ENCODE peak calls at places on chromosomes 4 and X, in ten cellular contexts. W, X, B, I, D, H, U, N, M and C are unnamed samples.

GRCh38 chr4:73608677-73609594 is 11.3 kb downstream of the RASSF6 start:
- DNase-seq in W (no peak), X (no peak), B (no peak), I (no peak), D (no peak), H (no peak), U (peak; percentile 30), N (no peak), M (no peak), C (no peak)

GRCh38 chr4:77845929-77846328 is 16.7 kb upstream of the MRPL1 start:
- DNase-seq in W (no peak), X (no peak), B (no peak), I (no peak), D (no peak), H (no peak), U (no peak), N (no peak), M (no peak), C (no peak)

GRCh38 chrX:56800801-56801200 is 71.8 kb downstream of the NBDY start:
- DNase-seq in W (no peak), X (no peak), B (peak; percentile 13), I (peak; percentile 24), D (peak; percentile 20), H (peak; percentile 17), U (no peak), N (no peak), M (peak; percentile 33), C (peak; percentile 54)

GRCh38 chrX:123909498-123909897 is 49.6 kb downstream of the XIAP start:
- DNase-seq in W (no peak), X (no peak), B (no peak), I (no peak), D (no peak), H (no peak), U (no peak), N (no peak), M (no peak), C (no peak)

GRCh38 chr4:8373973-8374545 is 66.5 kb downstream of the ACOX3 start:
- DNase-seq in W (no peak), X (no peak), B (no peak), I (no peak), D (no peak), H (no peak), U (no peak), N (no peak), M (no peak), C (no peak)

GRCh38 chr4:164023214-164023613 is 528.7 kb downstream of the TMA16 start:
- DNase-seq in W (no peak), X (no peak), B (no peak), I (no peak), D (no peak), H (peak; percentile 0), U (no peak), N (no peak), M (no peak), C (no peak)

GRCh38 chrX:46180258-46180687 is 364.9 kb downstream of the ZNF674 start:
- DNase-seq in W (no peak), X (no peak), B (no peak), I (no peak), D (no peak), H (no peak), U (peak; percentile 93), N (peak; percentile 82), M (no peak), C (no peak)

GRCh38 chrX:50003927-50004326 is 81.5 kb downstream of the CLCN5 start:
- DNase-seq in W (no peak), X (no peak), B (no peak), I (no peak), D (no peak), H (no peak), U (no peak), N (no peak), M (no peak), C (no peak)

GRCh38 chr4:138494931-138495330 is 252.8 kb upstream of the SLC7A11 start:
- DNase-seq in W (no peak), X (no peak), B (no peak), I (no peak), D (no peak), H (peak; percentile 61), U (peak; percentile 20), N (no peak), M (peak; percentile 13), C (no peak)

GRCh38 chrX:108307408-108308085 is 130.7 kb downstream of the COL4A6 start:
- DNase-seq in W (no peak), X (no peak), B (no peak), I (no peak), D (no peak), H (no peak), U (no peak), N (no peak), M (peak; percentile 64), C (no peak)

GRCh38 chr4:141455651-141456050 is 180.7 kb upstream of the IL15 start:
- DNase-seq in W (no peak), X (no peak), B (no peak), I (no peak), D (no peak), H (no peak), U (no peak), N (no peak), M (no peak), C (no peak)

GRCh38 chr4:97525236-97525635 is 618.0 kb downstream of the STPG2 start:
- DNase-seq in W (no peak), X (no peak), B (no peak), I (no peak), D (no peak), H (no peak), U (peak; percentile 47), N (no peak), M (no peak), C (no peak)

GRCh38 chrX:79259073-79259689 is 108.0 kb downstream of the ITM2A start:
- DNase-seq in W (no peak), X (no peak), B (no peak), I (no peak), D (peak; percentile 13), H (no peak), U (no peak), N (no peak), M (no peak), C (peak; percentile 55)

GRCh38 chrX:120769576-120770341 is 105.9 kb downstream of the CT47B1 start:
- DNase-seq in W (no peak), X (no peak), B (no peak), I (no peak), D (no peak), H (no peak), U (peak; percentile 68), N (no peak), M (no peak), C (no peak)

GRCh38 chr4:145956288-145956890 is 17.8 kb upstream of the ZNF827 start:
- DNase-seq in W (no peak), X (no peak), B (no peak), I (no peak), D (no peak), H (peak; percentile 33), U (peak; percentile 65), N (no peak), M (no peak), C (peak; percentile 49)

GRCh38 chr4:17781831-17782287 is 438 bp upstream of the FAM184B start:
- DNase-seq in W (no peak), X (no peak), B (no peak), I (no peak), D (no peak), H (peak; percentile 65), U (no peak), N (no peak), M (no peak), C (no peak)

GRCh38 chr4:47744253-47744652 is 93.6 kb downstream of the CORIN start:
- DNase-seq in W (no peak), X (no peak), B (no peak), I (no peak), D (no peak), H (no peak), U (no peak), N (no peak), M (no peak), C (no peak)

GRCh38 chr4:76589872-76590846 is 155.1 kb downstream of the SHROOM3 start:
- DNase-seq in W (no peak), X (no peak), B (no peak), I (no peak), D (no peak), H (peak; percentile 77), U (peak; percentile 98), N (peak; percentile 92), M (peak; percentile 71), C (no peak)

GRCh38 chr4:33882246-33882990 is 2361.9 kb downstream of the ARAP2 start:
- DNase-seq in W (no peak), X (no peak), B (no peak), I (no peak), D (no peak), H (no peak), U (no peak), N (peak; percentile 8), M (no peak), C (no peak)

GRCh38 chr4:77493829-77494551 is 111.6 kb upstream of the CXCL13 start:
- DNase-seq in W (no peak), X (no peak), B (no peak), I (no peak), D (no peak), H (no peak), U (no peak), N (no peak), M (no peak), C (no peak)

GRCh38 chr4:147560632-147561031 is 56.6 kb upstream of the TMEM184C start:
- DNase-seq in W (no peak), X (no peak), B (no peak), I (no peak), D (no peak), H (no peak), U (no peak), N (no peak), M (no peak), C (no peak)

GRCh38 chr4:189124149-189124758 is 816.4 kb upstream of the FRG1 start:
- DNase-seq in W (no peak), X (no peak), B (no peak), I (no peak), D (no peak), H (peak; percentile 36), U (peak; percentile 81), N (peak; percentile 2), M (peak; percentile 17), C (no peak)

GRCh38 chr4:172596206-172596605 is 572.4 kb upstream of the GALNT7 start:
- DNase-seq in W (no peak), X (no peak), B (no peak), I (no peak), D (no peak), H (no peak), U (no peak), N (no peak), M (no peak), C (no peak)

GRCh38 chrX:119604778-119605177 is 1.4 kb downstream of the NKRF start:
- DNase-seq in W (no peak), X (no peak), B (no peak), I (no peak), D (no peak), H (no peak), U (peak; percentile 16), N (no peak), M (no peak), C (no peak)

GRCh38 chr4:54229631-54230478 is 762 bp downstream of the PDGFRA start:
- DNase-seq in W (no peak), X (no peak), B (no peak), I (no peak), D (no peak), H (peak; percentile 72), U (peak; percentile 86), N (no peak), M (peak; percentile 72), C (no peak)

GRCh38 chr4:77819409-77819835 is 254 bp upstream of the CNOT6L start:
- DNase-seq in W (peak; percentile 71), X (no peak), B (peak; percentile 75), I (peak; percentile 28), D (peak; percentile 82), H (no peak), U (peak; percentile 67), N (no peak), M (no peak), C (peak; percentile 85)

GRCh38 chr4:47488706-47489105 is 3.6 kb downstream of the ATP10D start:
- DNase-seq in W (no peak), X (no peak), B (no peak), I (no peak), D (no peak), H (no peak), U (no peak), N (no peak), M (no peak), C (no peak)

GRCh38 chr4:119300072-119300387 is 21.9 kb downstream of the FABP2 start:
- DNase-seq in W (no peak), X (peak; percentile 71), B (no peak), I (no peak), D (no peak), H (no peak), U (no peak), N (no peak), M (peak; percentile 70), C (no peak)